ENCODE peak calls at places on chromosomes 16 and 17, in six cellular contexts. Z is tibial artery; S is GM12865; L is colonic mucosa; D is A549; C is CD8-positive, alpha-beta T cell. N is an unnamed sample.

GRCh38 chr16:3165111-3165822 is 22.7 kb upstream of the OR1F1 start:
- DNase-seq in Z (no peak), S (no peak), L (no peak), D (no peak), C (no peak), N (no peak)

GRCh38 chr16:81711609-81712329 is 67.3 kb upstream of the PLCG2 start:
- DNase-seq in Z (no peak), S (no peak), L (no peak), D (peak), C (no peak), N (peak)

GRCh38 chr16:69386596-69386995 is 789 bp upstream of the TERF2 start:
- DNase-seq in Z (no peak), S (no peak), L (no peak), D (no peak), C (no peak), N (no peak)

GRCh38 chr16:11835891-11836652 is 15.3 kb downstream of the RSL1D1 start:
- DNase-seq in Z (peak), S (no peak), L (no peak), D (no peak), C (no peak), N (peak)

GRCh38 chr17:81926451-81927144 is 937 bp downstream of the MAFG start:
- DNase-seq in Z (peak), S (peak), L (peak), D (peak), C (no peak), N (no peak)

GRCh38 chr16:88650749-88651275 is at the start of gene CYBA:
- DNase-seq in Z (peak), S (peak), L (peak), D (peak), C (peak), N (no peak)

GRCh38 chr17:67293251-67294203 is 48.5 kb upstream of the HELZ start:
- DNase-seq in Z (peak), S (peak), L (peak), D (peak), C (peak), N (no peak)

GRCh38 chr16:50198802-50199410 is 45.8 kb downstream of the TENT4B start:
- DNase-seq in Z (no peak), S (no peak), L (no peak), D (no peak), C (no peak), N (no peak)

GRCh38 chr17:63029520-63029919 is 63.5 kb downstream of the TANC2 start:
- DNase-seq in Z (no peak), S (no peak), L (no peak), D (peak), C (no peak), N (no peak)

GRCh38 chr17:21278304-21279197 is 6.0 kb upstream of the MAP2K3 start:
- DNase-seq in Z (peak), S (peak), L (peak), D (no peak), C (no peak), N (no peak)

GRCh38 chr16:9948933-9949332 is 233.3 kb downstream of the GRIN2A start:
- DNase-seq in Z (no peak), S (no peak), L (no peak), D (no peak), C (no peak), N (no peak)

GRCh38 chr16:23207485-23207884 is 24.9 kb downstream of the SCNN1G start:
- DNase-seq in Z (no peak), S (no peak), L (no peak), D (no peak), C (no peak), N (no peak)

GRCh38 chr17:76537578-76538280 is at the start of gene CYGB:
- DNase-seq in Z (no peak), S (no peak), L (no peak), D (no peak), C (no peak), N (no peak)

GRCh38 chr16:12906765-12907516 is 5.5 kb downstream of the SHISA9 start:
- DNase-seq in Z (no peak), S (no peak), L (no peak), D (no peak), C (no peak), N (no peak)

GRCh38 chr16:55370762-55371482 is 46.9 kb downstream of the IRX6 start:
- DNase-seq in Z (peak), S (no peak), L (peak), D (peak), C (no peak), N (no peak)

GRCh38 chr16:55367796-55368195 is 43.8 kb downstream of the IRX6 start:
- DNase-seq in Z (no peak), S (no peak), L (no peak), D (no peak), C (no peak), N (no peak)

GRCh38 chr16:55369151-55369550 is 45.1 kb downstream of the IRX6 start:
- DNase-seq in Z (no peak), S (no peak), L (no peak), D (no peak), C (no peak), N (no peak)

GRCh38 chr16:55367301-55367745 is 43.3 kb downstream of the IRX6 start:
- DNase-seq in Z (no peak), S (no peak), L (no peak), D (no peak), C (no peak), N (no peak)

DNA sequence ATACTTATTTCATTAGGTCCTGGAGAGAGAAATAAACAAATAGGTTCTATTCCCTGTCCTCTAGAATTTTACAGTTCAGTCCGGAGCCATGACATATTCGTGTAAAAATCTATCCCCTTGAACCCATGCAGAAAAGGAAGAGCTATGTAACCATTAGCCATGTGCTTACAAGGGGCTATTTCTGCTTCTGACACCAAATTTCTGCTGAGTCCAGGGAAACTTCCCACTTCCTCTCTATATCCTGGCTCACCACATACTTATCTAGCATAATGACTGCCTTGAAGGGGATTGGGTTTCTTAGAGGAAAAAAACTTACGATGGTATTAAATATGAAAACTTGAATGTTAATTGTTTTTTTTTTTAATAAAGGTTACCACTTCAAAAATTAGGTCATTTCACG is 44.2 kb downstream of the IRX6 start:
- DNase-seq in Z (no peak), S (no peak), L (no peak), D (no peak), C (no peak), N (no peak)
- H3K4me3 ChIP-seq in Z (no peak), S (no peak), L (no peak), D (no peak), C (no peak), N (no peak)

GRCh38 chr17:28774206-28774605 is 30.4 kb downstream of the TRAF4 start:
- DNase-seq in Z (no peak), S (no peak), L (no peak), D (no peak), C (no peak), N (no peak)
- TF ChIP-seq CTCF in Z (no peak), S (no peak), L (no peak), D (no peak), C (no peak), N (no peak)

GRCh38 chr17:35373984-35374765 is 754 bp upstream of the SLFN11 start:
- DNase-seq in Z (peak), S (peak), L (peak), D (peak), C (no peak), N (no peak)

GRCh38 chr17:35371934-35372333 is 1.5 kb downstream of the SLFN11 start:
- DNase-seq in Z (no peak), S (no peak), L (no peak), D (no peak), C (no peak), N (no peak)

GRCh38 chr17:35372846-35373531 is 432 bp downstream of the SLFN11 start:
- DNase-seq in Z (no peak), S (peak), L (peak), D (no peak), C (no peak), N (no peak)

GRCh38 chr17:35373532-35373983 is at the start of gene SLFN11:
- DNase-seq in Z (peak), S (peak), L (peak), D (peak), C (peak), N (no peak)

GRCh38 chr17:35368086-35368824 is 5.2 kb downstream of the SLFN11 start:
- DNase-seq in Z (no peak), S (peak), L (peak), D (no peak), C (no peak), N (no peak)
- H3K4me3 ChIP-seq in Z (no peak), S (peak), L (no peak), D (no peak), C (peak), N (no peak)

GRCh38 chr17:54754560-54754959 is 146.1 kb upstream of the TOM1L1 start:
- DNase-seq in Z (peak), S (peak), L (no peak), D (peak), C (no peak), N (no peak)
- TF ChIP-seq CTCF in Z (no peak), S (peak), L (no peak), D (peak), C (no peak), N (no peak)

GRCh38 chr16:54933281-54934150 is 2.9 kb downstream of the IRX5 start:
- DNase-seq in Z (no peak), S (no peak), L (no peak), D (no peak), C (no peak), N (no peak)
- H3K4me3 ChIP-seq in Z (peak), S (no peak), L (no peak), D (no peak), C (no peak), N (no peak)

N was measured in retinal pigment epithelial cell.